ENCODE peak calls at places on chromosomes 13 and 19, in four cellular contexts. R is lower lobe of right lung, D is prostate gland, Z is HCT116. T is an unnamed sample.

GRCh38 chr13:50227356-50227755 is 212.1 kb downstream of the KCNRG start:
- DNase-seq in D (no peak), Z (no peak), R (no peak), T (no peak)

GRCh38 chr13:35349673-35350278 is 126.7 kb downstream of the MAB21L1 start:
- DNase-seq in Z (peak), D (no peak), R (no peak), T (no peak)

GRCh38 chr19:50384685-50385535 is 763 bp downstream of the POLD1 start:
- DNase-seq in Z (no peak), D (no peak), R (no peak), T (no peak)

GRCh38 chr13:40506592-40507446 is 159.6 kb downstream of the FOXO1 start:
- DNase-seq in R (no peak), D (no peak), Z (no peak), T (no peak)

GRCh38 chr13:111506131-111506530 is 185.7 kb downstream of the TEX29 start:
- DNase-seq in D (no peak), Z (no peak), R (no peak), T (no peak)

GRCh38 chr13:106354961-106355360 is 180.5 kb downstream of the EFNB2 start:
- DNase-seq in D (no peak), R (no peak), Z (no peak), T (no peak)

GRCh38 chr19:48713041-48713863 is 6.3 kb downstream of the MAMSTR start:
- DNase-seq in D (no peak), R (no peak), Z (no peak), T (no peak)

GRCh38 chr19:35995655-35995993 is 636 bp downstream of the SDHAF1 start:
- DNase-seq in Z (no peak), R (peak), D (no peak), T (no peak)

GRCh38 chr19:1860821-1861598 is 2.4 kb downstream of the KLF16 start:
- DNase-seq in D (no peak), Z (no peak), R (no peak), T (no peak)

GRCh38 chr13:98406971-98407370 is 169.9 kb downstream of the STK24 start:
- DNase-seq in R (no peak), D (no peak), Z (no peak), T (no peak)

GRCh38 chr13:30410705-30411125 is 11.6 kb upstream of the UBE2L5 start:
- DNase-seq in Z (no peak), R (no peak), D (no peak), T (no peak)

GRCh38 chr19:53868091-53868891 is 608 bp downstream of the MYADM start:
- DNase-seq in D (peak), R (peak), Z (no peak), T (no peak)

GRCh38 chr19:23070353-23070781 is 46.5 kb upstream of the ZNF730 start:
- DNase-seq in D (no peak), Z (no peak), R (no peak), T (no peak)

GRCh38 chr13:44293908-44294735 is 79.5 kb upstream of the SERP2 start:
- DNase-seq in Z (no peak), D (no peak), R (no peak), T (no peak)
- H3K27ac ChIP-seq in Z (no peak), D (no peak), R (peak), T (no peak)

DNA sequence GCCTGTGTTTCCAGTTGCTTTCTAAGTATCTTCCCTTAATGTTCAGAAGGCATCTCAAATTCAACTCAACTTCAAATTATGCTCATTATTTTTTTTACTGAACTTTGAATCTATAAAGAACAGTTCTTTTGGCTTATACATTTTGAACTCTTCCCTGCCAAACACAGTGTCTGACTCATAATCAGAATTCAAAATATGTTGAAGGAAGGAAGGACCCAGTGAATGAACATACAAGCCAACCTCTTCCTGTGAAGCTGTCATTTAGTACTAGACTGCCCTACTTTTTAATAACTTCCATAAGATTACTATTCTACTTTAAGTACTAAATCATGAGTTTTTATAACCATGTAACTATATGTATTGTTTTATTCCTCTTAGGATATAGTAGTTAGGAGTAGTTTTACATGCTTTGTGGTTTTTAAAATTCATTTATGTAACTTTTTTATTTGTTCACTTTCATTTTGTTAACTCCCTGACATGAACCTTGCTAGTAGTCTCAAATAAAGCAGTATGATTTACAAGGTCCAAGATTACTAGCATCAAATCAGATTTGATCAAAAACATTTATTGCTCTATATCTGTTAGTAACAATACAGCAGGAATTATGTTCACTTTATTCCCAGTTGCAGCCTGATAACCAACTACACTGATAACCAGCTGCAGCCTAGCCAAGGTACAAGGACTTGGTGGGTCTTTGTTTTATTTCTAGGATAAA is 6.4 kb downstream of the NUDT15 start:
- DNase-seq in R (no peak), Z (no peak), D (no peak), T (no peak)
- H3K27ac ChIP-seq in R (no peak), Z (no peak), D (no peak), T (peak)

GRCh38 chr13:25963681-25964080 is 88.1 kb downstream of the SHISA2 start:
- DNase-seq in R (no peak), D (no peak), Z (no peak), T (no peak)
- H3K27ac ChIP-seq in R (no peak), D (no peak), Z (no peak), T (no peak)

GRCh38 chr19:47274891-47275865 is 493 bp downstream of the INAFM1 start:
- DNase-seq in Z (no peak), D (no peak), R (peak), T (no peak)

GRCh38 chr19:47272448-47273312 is 2.0 kb upstream of the INAFM1 start:
- DNase-seq in Z (no peak), R (peak), D (peak), T (no peak)

GRCh38 chr19:47274071-47274890 is at the start of gene INAFM1:
- DNase-seq in R (peak), Z (peak), D (peak), T (peak)

GRCh38 chr19:47273313-47274070 is 1.2 kb upstream of the INAFM1 start:
- DNase-seq in Z (peak), R (peak), D (peak), T (peak)

GRCh38 chr19:47275866-47276461 is 1.3 kb downstream of the INAFM1 start:
- DNase-seq in D (no peak), R (peak), Z (no peak), T (no peak)
- H3K27ac ChIP-seq in D (peak), R (peak), Z (peak), T (no peak)